ENCODE peak calls at places on chromosomes 2 and 18, in four cellular contexts. One of them, this sample, is unnamed.

GRCh38 chr2:3267869-3268704 is 109.5 kb downstream of the EIPR1 start:
- DNase-seq in upper lobe of right lung: no peak
- DNase-seq in ACHN: no peak
- DNase-seq in endothelial cell: no peak
- DNase-seq in this sample: no peak

GRCh38 chr18:48940854-48941531 is 9.8 kb downstream of the SMAD7 start:
- DNase-seq in upper lobe of right lung: peak
- DNase-seq in ACHN: no peak
- DNase-seq in endothelial cell: peak
- DNase-seq in this sample: no peak

GRCh38 chr2:240624011-240624949 is 1.0 kb upstream of the GPR35 start:
- DNase-seq in upper lobe of right lung: peak
- DNase-seq in endothelial cell: no peak
- DNase-seq in ACHN: no peak
- DNase-seq in this sample: peak

GRCh38 chr2:202355993-202356505 is 20.1 kb upstream of the BMPR2 start:
- DNase-seq in endothelial cell: no peak
- DNase-seq in ACHN: no peak
- DNase-seq in upper lobe of right lung: no peak
- DNase-seq in this sample: no peak

GRCh38 chr2:220466251-220466691 is 838.8 kb downstream of the SLC4A3 start:
- DNase-seq in upper lobe of right lung: no peak
- DNase-seq in endothelial cell: no peak
- DNase-seq in ACHN: peak
- DNase-seq in this sample: no peak

GRCh38 chr18:63433349-63433866 is 11.1 kb upstream of the VPS4B start:
- DNase-seq in ACHN: no peak
- DNase-seq in endothelial cell: no peak
- DNase-seq in upper lobe of right lung: no peak
- DNase-seq in this sample: no peak

GRCh38 chr2:103859238-103859637 is 994.7 kb upstream of the POU3F3 start:
- DNase-seq in endothelial cell: no peak
- DNase-seq in upper lobe of right lung: no peak
- DNase-seq in ACHN: no peak
- DNase-seq in this sample: no peak

GRCh38 chr2:163604941-163605555 is 130.8 kb downstream of the FIGN start:
- DNase-seq in endothelial cell: no peak
- DNase-seq in upper lobe of right lung: no peak
- DNase-seq in ACHN: peak
- DNase-seq in this sample: no peak

GRCh38 chr2:98460573-98461560 is 16.2 kb downstream of the INPP4A start:
- DNase-seq in upper lobe of right lung: no peak
- DNase-seq in ACHN: no peak
- DNase-seq in endothelial cell: no peak
- DNase-seq in this sample: no peak

GRCh38 chr2:192042126-192042525 is 152.6 kb downstream of the TMEFF2 start:
- DNase-seq in ACHN: no peak
- DNase-seq in endothelial cell: no peak
- DNase-seq in upper lobe of right lung: no peak
- DNase-seq in this sample: no peak

GRCh38 chr2:88067598-88067997 is at the start of gene SMYD1:
- DNase-seq in upper lobe of right lung: no peak
- DNase-seq in ACHN: no peak
- DNase-seq in endothelial cell: no peak
- DNase-seq in this sample: no peak

GRCh38 chr2:151728736-151729415 is 5.4 kb downstream of the NEB start:
- DNase-seq in upper lobe of right lung: no peak
- DNase-seq in endothelial cell: no peak
- DNase-seq in ACHN: no peak
- DNase-seq in this sample: no peak

GRCh38 chr2:235605306-235605998 is 111.6 kb downstream of the AGAP1 start:
- DNase-seq in endothelial cell: peak
- DNase-seq in upper lobe of right lung: no peak
- DNase-seq in ACHN: no peak
- DNase-seq in this sample: peak

GRCh38 chr18:48982269-48982668 is 31.5 kb upstream of the SMAD7 start:
- DNase-seq in endothelial cell: no peak
- DNase-seq in ACHN: no peak
- DNase-seq in upper lobe of right lung: no peak
- DNase-seq in this sample: no peak

GRCh38 chr2:237860273-237860935 is 981 bp downstream of the RAMP1 start:
- DNase-seq in ACHN: no peak
- DNase-seq in upper lobe of right lung: peak
- DNase-seq in endothelial cell: no peak
- DNase-seq in this sample: no peak

GRCh38 chr18:6370886-6371635 is 43.6 kb downstream of the L3MBTL4 start:
- DNase-seq in ACHN: peak
- DNase-seq in upper lobe of right lung: peak
- DNase-seq in endothelial cell: no peak
- DNase-seq in this sample: no peak

GRCh38 chr2:182064024-182064880 is 78.6 kb downstream of the PPP1R1C start:
- DNase-seq in upper lobe of right lung: no peak
- DNase-seq in ACHN: no peak
- DNase-seq in endothelial cell: no peak
- DNase-seq in this sample: no peak

GRCh38 chr2:112881217-112882000 is 29.6 kb upstream of the IL37 start:
- DNase-seq in endothelial cell: no peak
- DNase-seq in upper lobe of right lung: no peak
- DNase-seq in ACHN: peak
- DNase-seq in this sample: peak

This sample was measured in RWPE2.